ENCODE peak calls at places on chromosome 5, in eight cellular contexts. H, Y, W, E, J, Z, I and A are unnamed samples.

GRCh38 chr5:51860532-51861018 is 477.3 kb downstream of the ISL1 start:
- DNase-seq in J (no peak), I (no peak), W (no peak), E (no peak), Y (no peak), Z (no peak), H (no peak), A (no peak)

GRCh38 chr5:145350501-145350900 is 484.6 kb downstream of the PRELID2 start:
- DNase-seq in I (no peak), Z (no peak), E (no peak), H (no peak), W (no peak), J (no peak), Y (no peak), A (no peak)

GRCh38 chr5:7876867-7877266 is 7.9 kb downstream of the MTRR start:
- DNase-seq in I (no peak), Z (no peak), W (peak), J (no peak), E (no peak), Y (no peak), H (no peak), A (no peak)

GRCh38 chr5:116740771-116741170 is 166.1 kb upstream of the SEMA6A start:
- DNase-seq in H (no peak), E (no peak), W (no peak), Y (no peak), Z (no peak), I (no peak), J (no peak), A (no peak)

GRCh38 chr5:100691545-100691944 is 156.4 kb downstream of the FAM174A start:
- DNase-seq in Y (no peak), Z (no peak), E (no peak), H (no peak), I (no peak), W (no peak), J (no peak), A (no peak)

GRCh38 chr5:151483176-151483575 is 35.8 kb downstream of the SLC36A1 start:
- DNase-seq in E (no peak), H (no peak), Y (no peak), W (no peak), I (no peak), Z (no peak), J (no peak), A (no peak)

GRCh38 chr5:130471-131175 is 38.7 kb downstream of the PLEKHG4B start:
- DNase-seq in H (no peak), J (no peak), Z (no peak), Y (no peak), E (no peak), I (no peak), W (no peak), A (no peak)

GRCh38 chr5:1204693-1205242 is 3.4 kb downstream of the SLC6A19 start:
- DNase-seq in W (no peak), J (no peak), I (peak), Y (no peak), H (peak), E (no peak), Z (no peak), A (no peak)